ENCODE peak calls at places on chromosome 20, in nine cellular contexts. One of them, this sample, is unnamed.

GRCh38 chr20:47544240-47544639 is 42.6 kb downstream of the NCOA3 start:
- DNase-seq in NCI-H2029: no peak
- DNase-seq in fibroblast of mammary gland: peak
- DNase-seq in T-helper 2 cell: no peak
- DNase-seq in HFF-Myc: no peak
- DNase-seq in tibial artery: no peak
- DNase-seq in GM13977: no peak
- DNase-seq in iPS-NIHi11: no peak
- DNase-seq in lower leg skin: no peak
- DNase-seq in this sample: peak

GRCh38 chr20:53578492-53579222 is 15.0 kb downstream of the ZNF217 start:
- DNase-seq in fibroblast of mammary gland: peak
- DNase-seq in iPS-NIHi11: peak
- DNase-seq in lower leg skin: peak
- DNase-seq in NCI-H2029: peak
- DNase-seq in T-helper 2 cell: peak
- DNase-seq in tibial artery: no peak
- DNase-seq in GM13977: peak
- DNase-seq in HFF-Myc: peak
- DNase-seq in this sample: peak

GRCh38 chr20:15706719-15707118 is 866.5 kb downstream of the KIF16B start:
- DNase-seq in NCI-H2029: no peak
- DNase-seq in tibial artery: no peak
- DNase-seq in GM13977: no peak
- DNase-seq in iPS-NIHi11: no peak
- DNase-seq in HFF-Myc: no peak
- DNase-seq in lower leg skin: no peak
- DNase-seq in fibroblast of mammary gland: peak
- DNase-seq in T-helper 2 cell: no peak
- DNase-seq in this sample: no peak

GRCh38 chr20:49228676-49229075 is 9.5 kb downstream of the DDX27 start:
- DNase-seq in NCI-H2029: peak
- DNase-seq in GM13977: no peak
- DNase-seq in tibial artery: no peak
- DNase-seq in fibroblast of mammary gland: no peak
- DNase-seq in lower leg skin: no peak
- DNase-seq in HFF-Myc: no peak
- DNase-seq in iPS-NIHi11: no peak
- DNase-seq in T-helper 2 cell: no peak
- DNase-seq in this sample: no peak

GRCh38 chr20:37223053-37223452 is 38.6 kb downstream of the GHRH start:
- DNase-seq in tibial artery: no peak
- DNase-seq in T-helper 2 cell: peak
- DNase-seq in HFF-Myc: peak
- DNase-seq in iPS-NIHi11: no peak
- DNase-seq in lower leg skin: peak
- DNase-seq in GM13977: peak
- DNase-seq in fibroblast of mammary gland: peak
- DNase-seq in NCI-H2029: peak
- DNase-seq in this sample: peak

GRCh38 chr20:52959125-52959524 is 13.0 kb upstream of the TSHZ2 start:
- DNase-seq in tibial artery: no peak
- DNase-seq in NCI-H2029: peak
- DNase-seq in lower leg skin: no peak
- DNase-seq in GM13977: no peak
- DNase-seq in HFF-Myc: no peak
- DNase-seq in T-helper 2 cell: no peak
- DNase-seq in iPS-NIHi11: no peak
- DNase-seq in fibroblast of mammary gland: no peak
- DNase-seq in this sample: peak

GRCh38 chr20:53087034-53087777 is 115.0 kb downstream of the TSHZ2 start:
- DNase-seq in lower leg skin: no peak
- DNase-seq in tibial artery: no peak
- DNase-seq in HFF-Myc: no peak
- DNase-seq in iPS-NIHi11: no peak
- DNase-seq in GM13977: no peak
- DNase-seq in NCI-H2029: no peak
- DNase-seq in fibroblast of mammary gland: peak
- DNase-seq in T-helper 2 cell: no peak
- DNase-seq in this sample: no peak

GRCh38 chr20:49916146-49917002 is 1.0 kb upstream of the SPATA2 start:
- DNase-seq in fibroblast of mammary gland: peak
- DNase-seq in tibial artery: peak
- DNase-seq in T-helper 2 cell: peak
- DNase-seq in iPS-NIHi11: no peak
- DNase-seq in HFF-Myc: no peak
- DNase-seq in lower leg skin: no peak
- DNase-seq in NCI-H2029: peak
- DNase-seq in GM13977: peak
- DNase-seq in this sample: no peak

GRCh38 chr20:45444050-45444449 is 25.5 kb upstream of the WFDC2 start:
- DNase-seq in tibial artery: no peak
- DNase-seq in lower leg skin: no peak
- DNase-seq in NCI-H2029: no peak
- DNase-seq in GM13977: no peak
- DNase-seq in HFF-Myc: no peak
- DNase-seq in T-helper 2 cell: peak
- DNase-seq in fibroblast of mammary gland: no peak
- DNase-seq in iPS-NIHi11: no peak
- DNase-seq in this sample: no peak

GRCh38 chr20:54397292-54398155 is 77.9 kb upstream of the DOK5 start:
- DNase-seq in iPS-NIHi11: no peak
- DNase-seq in T-helper 2 cell: no peak
- DNase-seq in HFF-Myc: no peak
- DNase-seq in GM13977: no peak
- DNase-seq in tibial artery: no peak
- DNase-seq in lower leg skin: no peak
- DNase-seq in NCI-H2029: no peak
- DNase-seq in fibroblast of mammary gland: no peak
- DNase-seq in this sample: no peak